ENCODE peak calls at places on chromosome 6, in four cellular contexts. R, A, W and P are unnamed samples.

GRCh38 chr6:9140181-9140580 is 704.8 kb upstream of the SLC35B3 start:
- DNase-seq in R (no peak), A (peak; percentile 12), W (peak; percentile 57), P (no peak)

GRCh38 chr6:6840831-6841263 is 252.3 kb downstream of the LY86 start:
- DNase-seq in A (no peak), W (no peak), R (no peak), P (no peak)

GRCh38 chr6:121522771-121523386 is 87.4 kb downstream of the GJA1 start:
- DNase-seq in A (no peak), W (no peak), R (no peak), P (no peak)

GRCh38 chr6:165884813-165885765 is 222.0 kb upstream of the PDE10A start:
- DNase-seq in W (peak; percentile 83), A (peak; percentile 82), R (peak; percentile 32), P (no peak)

GRCh38 chr6:137514418-137514817 is 20.2 kb upstream of the OLIG3 start:
- DNase-seq in W (no peak), A (no peak), R (no peak), P (no peak)

GRCh38 chr6:10837009-10837691 is 1.2 kb downstream of the MAK start:
- DNase-seq in W (peak; percentile 33), A (peak; percentile 50), R (no peak), P (no peak)

GRCh38 chr6:58290177-58290576 is 972.7 kb downstream of the PRIM2 start:
- DNase-seq in W (no peak), R (no peak), A (no peak), P (no peak)

GRCh38 chr6:169632841-169633240 is 69.0 kb downstream of the WDR27 start:
- DNase-seq in R (no peak), W (no peak), A (no peak), P (no peak)

GRCh38 chr6:100271625-100272024 is 193.1 kb downstream of the SIM1 start:
- DNase-seq in A (no peak), W (no peak), R (no peak), P (no peak)

GRCh38 chr6:65350525-65350924 is 356.5 kb downstream of the EYS start:
- DNase-seq in R (no peak), A (no peak), W (no peak), P (no peak)

GRCh38 chr6:63785006-63785405 is 149.4 kb downstream of the PHF3 start:
- DNase-seq in W (no peak), R (no peak), A (no peak), P (no peak)

GRCh38 chr6:155543141-155543870 is 87.7 kb upstream of the NOX3 start:
- DNase-seq in R (no peak), W (no peak), A (no peak), P (no peak)

GRCh38 chr6:161377116-161377515 is 103.3 kb upstream of the AGPAT4 start:
- DNase-seq in W (no peak), A (no peak), R (no peak), P (no peak)

GRCh38 chr6:168300975-168301647 is 18.5 kb downstream of the DACT2 start:
- DNase-seq in W (no peak), R (no peak), A (no peak), P (no peak)

GRCh38 chr6:169008641-169009040 is 245.0 kb downstream of the THBS2 start:
- DNase-seq in R (no peak), A (no peak), W (no peak), P (no peak)

GRCh38 chr6:156828280-156828703 is 51.1 kb downstream of the ARID1B start:
- DNase-seq in R (no peak), A (no peak), W (no peak), P (no peak)

GRCh38 chr6:64054870-64055269 is 419.3 kb downstream of the PHF3 start:
- DNase-seq in R (no peak), A (no peak), W (no peak), P (no peak)

GRCh38 chr6:105868823-105869460 is 217.2 kb upstream of the PRDM1 start:
- DNase-seq in W (no peak), A (no peak), R (no peak), P (no peak)

GRCh38 chr6:125212377-125212776 is 58.8 kb downstream of the TPD52L1 start:
- DNase-seq in R (no peak), W (peak; percentile 56), A (no peak), P (no peak)

GRCh38 chr6:99960027-99960426 is 34.0 kb downstream of the MCHR2 start:
- DNase-seq in R (no peak), W (no peak), A (no peak), P (no peak)

GRCh38 chr6:912871-913663 is 220.1 kb upstream of the EXOC2 start:
- DNase-seq in W (peak; percentile 58), R (no peak), A (no peak), P (no peak)

GRCh38 chr6:30154061-30154460 is 7.0 kb downstream of the TRIM10 start:
- DNase-seq in R (no peak), W (no peak), A (no peak), P (no peak)

GRCh38 chr6:30155522-30156261 is 5.3 kb downstream of the TRIM10 start:
- DNase-seq in A (no peak), R (no peak), W (no peak), P (no peak)

GRCh38 chr6:30154709-30155521 is 6.1 kb downstream of the TRIM10 start:
- DNase-seq in A (no peak), W (no peak), R (no peak), P (no peak)

GRCh38 chr6:30158475-30159025 is 2.5 kb downstream of the TRIM10 start:
- DNase-seq in A (no peak), R (no peak), W (no peak), P (no peak)

GRCh38 chr6:30156262-30156599 is 4.8 kb downstream of the TRIM10 start:
- DNase-seq in R (no peak), A (peak; percentile 72), W (no peak), P (no peak)
- H3K4me1 ChIP-seq in R (no peaks in the 10 kb centered on the region), A (peaks cover 2% of the 10 kb centered on the region), W (no peaks in the 10 kb centered on the region), P (no peaks in the 10 kb centered on the region)

DNA sequence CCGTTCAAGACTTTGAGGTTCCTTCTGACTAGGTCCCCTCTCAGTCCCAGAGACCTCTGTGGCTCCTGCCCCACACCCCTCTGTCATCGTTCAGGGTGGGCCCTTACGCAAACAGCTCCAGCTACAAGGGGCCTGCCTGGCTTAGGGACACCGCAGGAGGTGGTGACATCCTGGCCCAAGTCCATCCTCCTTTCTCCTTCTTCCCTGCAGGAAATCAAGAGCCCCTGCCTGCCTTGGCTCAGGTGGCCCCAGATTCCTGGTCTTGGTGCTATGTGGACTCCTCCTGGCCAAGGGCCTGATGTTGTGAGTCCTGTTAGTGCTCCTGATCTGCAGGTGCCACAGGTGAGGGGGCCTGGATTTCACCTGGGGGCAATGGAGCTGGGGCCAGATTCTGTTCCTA is 8.1 kb downstream of the TREML4 start:
- DNase-seq in W (no peak), R (no peak), A (no peak), P (no peak)
- H3K27me3 ChIP-seq in W (no peaks in the 10 kb centered on the region), R (peaks cover 7% of the 10 kb centered on the region), A (no peaks in the 10 kb centered on the region), P (no peaks in the 10 kb centered on the region)

DNA sequence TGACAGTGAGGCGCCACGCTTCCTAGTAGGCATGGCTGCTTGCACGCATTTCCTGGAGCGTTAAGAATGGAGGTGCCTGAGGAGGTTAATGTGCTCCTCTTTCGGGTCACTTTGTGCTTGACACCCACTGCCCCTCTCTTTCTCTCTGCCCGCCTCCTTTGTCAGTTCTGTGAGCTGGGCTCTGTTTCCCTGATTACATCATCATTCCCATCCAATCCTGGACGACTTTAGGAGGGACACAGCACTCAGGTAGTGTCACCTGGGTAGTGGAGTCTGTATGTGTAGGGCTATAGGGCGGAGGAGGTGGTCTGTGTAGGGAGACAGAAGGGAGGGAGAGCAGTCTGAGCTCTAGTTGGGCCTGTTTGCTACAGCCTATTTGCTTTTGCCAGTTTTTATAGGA is 136.8 kb downstream of the JARID2 start:
- DNase-seq in R (no peak), W (no peak), A (no peak), P (no peak)
- H3K4me1 ChIP-seq in R (peaks cover 24% of the 10 kb centered on the region), W (peaks cover 38% of the 10 kb centered on the region), A (peaks cover 5% of the 10 kb centered on the region), P (no peaks in the 10 kb centered on the region)

DNA sequence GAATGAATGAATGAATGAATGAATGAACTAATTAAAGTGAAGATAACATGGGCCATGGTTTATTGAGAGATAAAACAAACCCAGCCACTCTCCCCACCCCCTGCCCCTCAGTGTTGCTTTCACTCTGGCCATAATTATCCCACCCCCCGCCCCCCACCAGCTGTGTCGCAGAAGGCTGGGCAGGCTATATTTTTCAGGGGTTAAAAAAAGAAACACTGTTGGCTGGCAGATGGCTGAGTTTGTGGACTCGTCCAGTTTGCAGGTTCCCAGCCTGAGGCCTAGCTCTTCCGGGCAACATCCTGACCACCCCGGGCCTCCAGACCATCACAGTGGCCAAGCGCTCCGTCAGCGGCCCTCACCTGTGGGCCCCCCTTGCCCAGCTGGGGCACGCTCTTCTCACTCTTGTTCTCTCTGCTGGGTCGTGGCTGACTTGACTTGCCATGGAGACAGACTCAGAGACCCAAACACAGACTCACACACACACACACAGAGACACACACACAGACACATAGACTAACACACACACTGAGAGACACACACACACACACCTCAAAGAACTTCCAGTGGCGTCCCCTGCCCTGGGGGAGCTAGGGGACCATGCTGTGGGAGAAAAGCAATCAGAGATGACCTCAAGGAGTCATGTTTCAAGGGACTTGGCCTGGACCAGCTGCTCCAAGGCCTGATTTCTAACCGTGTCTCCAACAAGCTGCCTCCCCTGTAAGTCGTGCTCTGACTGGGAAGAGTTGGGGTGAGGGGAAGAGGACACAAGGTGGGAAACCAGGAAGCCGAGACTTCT is 2.2 kb upstream of the GRM4 start:
- DNase-seq in R (no peak), A (no peak), W (no peak), P (no peak)
- H3K27me3 ChIP-seq in R (peaks cover 36% of the 10 kb centered on the region), A (no peaks in the 10 kb centered on the region), W (peaks cover 4% of the 10 kb centered on the region), P (peaks cover 37% of the 10 kb centered on the region)